ENCODE peak calls at places on chromosomes 13 and 19, in ten cellular contexts. Q is heart left ventricle, M is ovary, V is IMR-90, Y is tibial nerve, H is vagina, T is esophagus muscularis mucosa, C is H54, W is esophagus squamous epithelium, S is stomach. B is an unnamed sample.

GRCh38 chr13:29522044-29522685 is 73.3 kb downstream of the SLC7A1 start:
- DNase-seq in Q (no peak), M (no peak), V (peak), Y (no peak), H (no peak), T (no peak), C (peak), W (no peak), S (no peak), B (no peak)

GRCh38 chr13:111911141-111911720 is 155.7 kb upstream of the SOX1 start:
- DNase-seq in Q (no peak), M (no peak), V (no peak), Y (no peak), H (peak), T (peak), C (no peak), W (no peak), S (no peak), B (no peak)

GRCh38 chr19:8458380-8458779 is 13.6 kb downstream of the HNRNPM start:
- DNase-seq in Q (no peak), M (no peak), V (no peak), Y (no peak), H (no peak), T (no peak), C (no peak), W (no peak), S (peak), B (no peak)

GRCh38 chr13:79056706-79057105 is 349.3 kb downstream of the RBM26 start:
- DNase-seq in Q (no peak), M (no peak), V (no peak), Y (no peak), H (no peak), T (no peak), C (no peak), W (no peak), S (no peak), B (no peak)

GRCh38 chr13:66343224-66343828 is 886.8 kb downstream of the PCDH9 start:
- DNase-seq in Q (no peak), M (no peak), V (no peak), Y (no peak), H (no peak), T (no peak), C (no peak), W (no peak), S (no peak), B (no peak)

GRCh38 chr13:79245937-79246574 is 160.0 kb downstream of the RBM26 start:
- DNase-seq in Q (no peak), M (no peak), V (no peak), Y (no peak), H (no peak), T (no peak), C (no peak), W (no peak), S (no peak), B (no peak)

GRCh38 chr19:14370169-14370998 is 10.9 kb upstream of the ADGRE5 start:
- DNase-seq in Q (no peak), M (no peak), V (no peak), Y (no peak), H (no peak), T (no peak), C (no peak), W (no peak), S (no peak), B (no peak)

GRCh38 chr19:8449830-8450229 is 5.1 kb downstream of the HNRNPM start:
- DNase-seq in Q (no peak), M (no peak), V (no peak), Y (no peak), H (no peak), T (no peak), C (no peak), W (no peak), S (no peak), B (no peak)

GRCh38 chr19:17333611-17334413 is 843 bp downstream of the ANO8 start:
- DNase-seq in Q (no peak), M (no peak), V (peak), Y (no peak), H (no peak), T (no peak), C (peak), W (no peak), S (peak), B (no peak)

GRCh38 chr19:20607943-20608342 is 42.4 kb upstream of the ZNF737 start:
- DNase-seq in Q (no peak), M (no peak), V (no peak), Y (no peak), H (no peak), T (peak), C (no peak), W (no peak), S (no peak), B (no peak)

GRCh38 chr19:44697670-44698034 is 1.3 kb upstream of the CEACAM16 start:
- DNase-seq in Q (no peak), M (no peak), V (no peak), Y (no peak), H (no peak), T (no peak), C (no peak), W (no peak), S (no peak), B (no peak)

GRCh38 chr19:42064432-42064831 is 5.6 kb downstream of the GRIK5 start:
- DNase-seq in Q (no peak), M (no peak), V (no peak), Y (no peak), H (no peak), T (no peak), C (no peak), W (no peak), S (no peak), B (no peak)

GRCh38 chr13:32039056-32039455 is 7.5 kb downstream of the FRY start:
- DNase-seq in Q (no peak), M (no peak), V (peak), Y (no peak), H (no peak), T (no peak), C (no peak), W (no peak), S (no peak), B (no peak)

GRCh38 chr13:49399801-49400472 is 43.9 kb downstream of the CAB39L start:
- DNase-seq in Q (no peak), M (no peak), V (no peak), Y (no peak), H (no peak), T (no peak), C (no peak), W (no peak), S (no peak), B (no peak)

GRCh38 chr13:39016789-39017188 is 21.1 kb downstream of the PROSER1 start:
- DNase-seq in Q (no peak), M (no peak), V (peak), Y (no peak), H (no peak), T (no peak), C (no peak), W (no peak), S (no peak), B (no peak)

GRCh38 chr19:1266116-1266817 is 2.9 kb upstream of the CIRBP start:
- DNase-seq in Q (peak), M (peak), V (peak), Y (no peak), H (no peak), T (no peak), C (peak), W (peak), S (peak), B (peak)

GRCh38 chr19:7391218-7391670 is 42.5 kb downstream of the ARHGEF18 start:
- DNase-seq in Q (no peak), M (no peak), V (peak), Y (no peak), H (no peak), T (no peak), C (peak), W (no peak), S (peak), B (no peak)

GRCh38 chr19:38507551-38508127 is 74.1 kb downstream of the RYR1 start:
- DNase-seq in Q (no peak), M (no peak), V (no peak), Y (no peak), H (no peak), T (no peak), C (no peak), W (no peak), S (no peak), B (no peak)

GRCh38 chr19:5292453-5292842 is 48.2 kb downstream of the PTPRS start:
- DNase-seq in Q (no peak), M (no peak), V (peak), Y (no peak), H (no peak), T (no peak), C (no peak), W (no peak), S (peak), B (no peak)

GRCh38 chr13:28037399-28037798 is 48.9 kb upstream of the URAD start:
- DNase-seq in Q (no peak), M (no peak), V (peak), Y (no peak), H (no peak), T (no peak), C (peak), W (no peak), S (no peak), B (no peak)

GRCh38 chr13:32323912-32324311 is 8.6 kb downstream of the BRCA2 start:
- DNase-seq in Q (no peak), M (no peak), V (peak), Y (no peak), H (no peak), T (no peak), C (peak), W (no peak), S (no peak), B (no peak)

GRCh38 chr13:51997641-51998330 is 13.5 kb downstream of the ATP7B start:
- DNase-seq in Q (no peak), M (no peak), V (no peak), Y (no peak), H (no peak), T (no peak), C (no peak), W (no peak), S (peak), B (no peak)

GRCh38 chr13:29594710-29595379 is 643 bp downstream of the SLC7A1 start:
- DNase-seq in Q (peak), M (peak), V (peak), Y (peak), H (no peak), T (peak), C (no peak), W (no peak), S (peak), B (peak)

GRCh38 chr13:96141032-96141431 is 51.1 kb downstream of the HS6ST3 start:
- DNase-seq in Q (no peak), M (no peak), V (peak), Y (no peak), H (no peak), T (no peak), C (no peak), W (no peak), S (no peak), B (no peak)

GRCh38 chr19:41877916-41878905 is 1.1 kb downstream of the CD79A start:
- DNase-seq in Q (no peak), M (no peak), V (no peak), Y (no peak), H (no peak), T (no peak), C (no peak), W (no peak), S (no peak), B (no peak)

GRCh38 chr13:27183561-27184147 is 12.0 kb upstream of the USP12 start:
- DNase-seq in Q (no peak), M (no peak), V (peak), Y (no peak), H (no peak), T (peak), C (no peak), W (no peak), S (no peak), B (no peak)

GRCh38 chr13:25446261-25446660 is 74.5 kb downstream of the ATP8A2 start:
- DNase-seq in Q (no peak), M (no peak), V (no peak), Y (no peak), H (no peak), T (no peak), C (no peak), W (no peak), S (no peak), B (no peak)

GRCh38 chr13:108044929-108045328 is 170.4 kb downstream of the LIG4 start:
- DNase-seq in Q (no peak), M (no peak), V (no peak), Y (no peak), H (no peak), T (no peak), C (no peak), W (no peak), S (no peak), B (no peak)

GRCh38 chr13:43339145-43339820 is 315.9 kb downstream of the DNAJC15 start:
- DNase-seq in Q (no peak), M (no peak), V (no peak), Y (no peak), H (no peak), T (no peak), C (no peak), W (no peak), S (no peak), B (no peak)
- TF ChIP-seq POLR2A in Q (no peak), M (no peak), V (no peak), Y (no peak), H (no peak), T (no peak), C (no peak), W (no peak), S (no peak), B (no peak)

GRCh38 chr19:52601025-52601973 is 31.2 kb downstream of the ZNF701 start:
- DNase-seq in Q (peak), M (peak), V (peak), Y (peak), H (no peak), T (peak), C (peak), W (peak), S (peak), B (peak)
- TF ChIP-seq POLR2A in Q (no peak), M (peak), V (no peak), Y (peak), H (peak), T (no peak), C (peak), W (peak), S (no peak), B (no peak)

DNA sequence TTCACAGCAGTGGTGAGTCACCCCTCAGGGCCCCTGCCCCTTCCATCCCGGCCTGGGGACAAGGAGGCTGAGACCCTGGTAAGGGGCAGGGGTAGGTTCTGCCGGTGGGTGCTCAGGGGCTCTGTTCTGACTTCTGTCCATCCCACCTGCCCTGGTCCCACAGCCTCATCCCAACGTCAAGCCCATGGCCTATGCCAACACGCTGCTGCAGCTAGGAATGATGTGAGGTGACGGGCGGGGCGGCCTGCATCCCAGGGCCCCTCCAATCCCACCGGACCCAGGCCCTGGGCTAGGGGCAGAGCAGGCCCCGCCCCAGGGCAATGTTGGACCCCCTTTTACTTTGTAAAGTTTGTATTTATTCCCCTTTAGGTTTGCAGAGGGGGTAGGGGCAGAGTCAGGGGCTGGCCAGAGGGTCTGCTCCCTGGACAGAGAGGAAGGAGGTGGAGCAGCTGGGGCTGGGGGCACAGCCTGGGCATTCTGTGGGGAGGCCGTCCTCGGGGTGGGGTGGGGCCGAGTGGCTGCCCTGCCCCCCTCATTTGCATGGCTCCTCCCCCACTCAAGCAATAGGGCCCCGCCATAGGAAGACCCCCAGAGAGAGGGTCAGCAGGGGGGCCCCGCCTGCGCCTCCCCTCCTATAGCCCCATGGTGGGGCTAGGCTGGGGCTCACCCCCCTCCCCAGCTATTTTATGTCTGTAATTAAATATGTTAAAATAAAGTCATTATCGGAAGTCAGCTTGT is 23.1 kb downstream of the CCDC8 start:
- DNase-seq in Q (no peak), M (peak), V (no peak), Y (no peak), H (no peak), T (no peak), C (no peak), W (no peak), S (no peak), B (no peak)
- TF ChIP-seq POLR2A in Q (no peak), M (no peak), V (no peak), Y (no peak), H (no peak), T (no peak), C (no peak), W (no peak), S (no peak), B (no peak)

GRCh38 chr13:35954207-35954560 is 177.0 kb downstream of the DCLK1 start:
- DNase-seq in Q (no peak), M (no peak), V (no peak), Y (no peak), H (no peak), T (no peak), C (no peak), W (no peak), S (no peak), B (no peak)
- TF ChIP-seq POLR2A in Q (no peak), M (no peak), V (no peak), Y (no peak), H (no peak), T (no peak), C (no peak), W (no peak), S (no peak), B (no peak)

GRCh38 chr13:100588350-100589177 is at the start of gene GGACT:
- DNase-seq in Q (peak), M (peak), V (peak), Y (peak), H (no peak), T (no peak), C (peak), W (no peak), S (peak), B (peak)
- TF ChIP-seq POLR2A in Q (no peak), M (no peak), V (no peak), Y (no peak), H (no peak), T (no peak), C (peak), W (no peak), S (no peak), B (no peak)